ENCODE peak calls at places on chromosome 18, in ten cellular contexts. R, Y, C, D, O, Z, W, V, S and E are unnamed samples.

GRCh38 chr18:73693091-73693490 is 454.5 kb downstream of the FBXO15 start:
- DNase-seq in R (no peak), Y (no peak), C (no peak), D (no peak), O (no peak), Z (no peak), W (no peak), V (no peak), S (no peak), E (no peak)

GRCh38 chr18:23377669-23378469 is 75.2 kb upstream of the RIOK3 start:
- DNase-seq in R (no peak), Y (no peak), C (peak; percentile 51), D (peak; percentile 20), O (no peak), Z (no peak), W (no peak), V (no peak), S (peak; percentile 91), E (no peak)

GRCh38 chr18:37282386-37283037 is 283.1 kb downstream of the CELF4 start:
- DNase-seq in R (peak; percentile 34), Y (no peak), C (no peak), D (no peak), O (no peak), Z (no peak), W (no peak), V (no peak), S (no peak), E (no peak)

GRCh38 chr18:10122116-10122515 is 208.3 kb downstream of the VAPA start:
- DNase-seq in R (no peak), Y (no peak), C (no peak), D (no peak), O (no peak), Z (no peak), W (no peak), V (no peak), S (peak; percentile 90), E (no peak)

GRCh38 chr18:71036783-71037182 is 747.9 kb downstream of the SOCS6 start:
- DNase-seq in R (no peak), Y (no peak), C (no peak), D (no peak), O (no peak), Z (no peak), W (no peak), V (no peak), S (no peak), E (no peak)

GRCh38 chr18:9547767-9548166 is 66.6 kb downstream of the PPP4R1 start:
- DNase-seq in R (no peak), Y (no peak), C (no peak), D (no peak), O (no peak), Z (no peak), W (no peak), V (no peak), S (peak; percentile 21), E (no peak)

GRCh38 chr18:43383031-43383430 is 105.7 kb upstream of the SYT4 start:
- DNase-seq in R (no peak), Y (no peak), C (no peak), D (no peak), O (no peak), Z (no peak), W (no peak), V (no peak), S (no peak), E (no peak)

GRCh38 chr18:51603111-51603510 is 405.6 kb upstream of the MEX3C start:
- DNase-seq in R (peak; percentile 31), Y (no peak), C (no peak), D (no peak), O (no peak), Z (no peak), W (no peak), V (no peak), S (no peak), E (no peak)

GRCh38 chr18:34159691-34160185 is 65.0 kb downstream of the NOL4 start:
- DNase-seq in R (no peak), Y (no peak), C (no peak), D (no peak), O (no peak), Z (no peak), W (no peak), V (no peak), S (no peak), E (no peak)

GRCh38 chr18:44848931-44849330 is 168.2 kb downstream of the SETBP1 start:
- DNase-seq in R (no peak), Y (no peak), C (no peak), D (no peak), O (no peak), Z (no peak), W (no peak), V (no peak), S (no peak), E (no peak)

GRCh38 chr18:10101293-10101701 is 187.5 kb downstream of the VAPA start:
- DNase-seq in R (no peak), Y (no peak), C (no peak), D (no peak), O (no peak), Z (no peak), W (no peak), V (no peak), S (peak; percentile 29), E (no peak)

GRCh38 chr18:64854112-64854511 is 705.2 kb upstream of the LINC00305 start:
- DNase-seq in R (no peak), Y (no peak), C (no peak), D (no peak), O (no peak), Z (no peak), W (no peak), V (no peak), S (no peak), E (no peak)

GRCh38 chr18:32040936-32041335 is 22.3 kb downstream of the RNF125 start:
- DNase-seq in R (no peak), Y (peak; percentile 66), C (no peak), D (peak; percentile 49), O (no peak), Z (peak; percentile 34), W (no peak), V (no peak), S (no peak), E (peak; percentile 83)

GRCh38 chr18:48049757-48050156 is 119.3 kb upstream of the SMAD2 start:
- DNase-seq in R (no peak), Y (no peak), C (no peak), D (no peak), O (no peak), Z (no peak), W (no peak), V (no peak), S (no peak), E (no peak)

GRCh38 chr18:13543811-13544732 is 182.3 kb downstream of the FAM210A start:
- DNase-seq in R (peak; percentile 18), Y (no peak), C (no peak), D (no peak), O (no peak), Z (no peak), W (no peak), V (no peak), S (no peak), E (no peak)

GRCh38 chr18:78528437-78529228 is 451.0 kb upstream of the SALL3 start:
- DNase-seq in R (no peak), Y (no peak), C (peak; percentile 9), D (no peak), O (no peak), Z (no peak), W (no peak), V (no peak), S (no peak), E (no peak)

GRCh38 chr18:8614875-8615274 is 5.6 kb downstream of the RAB12 start:
- DNase-seq in R (no peak), Y (no peak), C (no peak), D (no peak), O (no peak), Z (no peak), W (no peak), V (no peak), S (no peak), E (no peak)